ENCODE peak calls at places on chromosomes 13 and 19, in seven cellular contexts. M is T follicular helper cell; P is T1000; A is stimulated activated CD8-positive, alpha-beta memory T cell treated with anti-CD3 and anti-CD28 coated beads, Interleukin-7, amount 100 ng/mL, for 1 hour; Y is aorta; B is HCT116; X is GM03348. V is an unnamed sample.

GRCh38 chr13:97000295-97000925 is 6.1 kb upstream of the OXGR1 start:
- DNase-seq in X (peak; percentile 54), A (no peak), B (no peak), Y (no peak), P (no peak), M (no peak), V (no peak)

GRCh38 chr19:18349524-18350128 is 9.2 kb downstream of the PGPEP1 start:
- DNase-seq in M (no peak), X (peak; percentile 88), A (no peak), B (no peak), P (peak; percentile 36), Y (peak; percentile 73), V (peak; percentile 53)

GRCh38 chr19:40646564-40647254 is 43.7 kb downstream of the NUMBL start:
- DNase-seq in Y (no peak), A (no peak), B (no peak), P (no peak), M (no peak), X (no peak), V (no peak)

GRCh38 chr19:45601115-45601514 is 897 bp downstream of the GPR4 start:
- DNase-seq in Y (no peak), X (no peak), M (no peak), B (no peak), P (no peak), A (no peak), V (no peak)

GRCh38 chr13:91045351-91046034 is 302.0 kb upstream of the MIR17HG start:
- DNase-seq in B (peak; percentile 12), M (no peak), Y (no peak), X (peak; percentile 5), A (no peak), P (no peak), V (peak; percentile 16)

GRCh38 chr19:21587549-21587948 is 82.1 kb downstream of the ZNF429 start:
- DNase-seq in B (no peak), Y (no peak), P (no peak), A (no peak), X (no peak), M (no peak), V (no peak)

GRCh38 chr13:20057214-20057613 is 98.7 kb downstream of the ZMYM2 start:
- DNase-seq in M (no peak), A (no peak), X (no peak), B (no peak), Y (no peak), P (no peak), V (no peak)

GRCh38 chr13:44223785-44224432 is 149.7 kb upstream of the SERP2 start:
- DNase-seq in M (no peak), Y (no peak), X (no peak), A (no peak), B (no peak), P (no peak), V (no peak)

GRCh38 chr13:110503037-110503901 is 58.3 kb downstream of the RAB20 start:
- DNase-seq in M (no peak), X (no peak), Y (peak; percentile 42), B (no peak), A (no peak), P (no peak), V (peak; percentile 63)

GRCh38 chr19:38049105-38049649 is 142.2 kb downstream of the SIPA1L3 start:
- DNase-seq in P (no peak), B (no peak), Y (no peak), M (peak; percentile 13), X (peak; percentile 78), A (no peak), V (peak; percentile 37)

GRCh38 chr19:31349160-31349881 is at the start of gene TSHZ3:
- DNase-seq in X (peak; percentile 91), A (no peak), P (peak; percentile 51), Y (peak; percentile 92), M (peak; percentile 18), B (no peak), V (peak; percentile 94)

GRCh38 chr13:105087941-105088340 is 1447.5 kb downstream of the EFNB2 start:
- DNase-seq in X (no peak), P (no peak), B (no peak), Y (no peak), A (no peak), M (no peak), V (no peak)

GRCh38 chr13:57314897-57315520 is 148.0 kb downstream of the PRR20E start:
- DNase-seq in M (no peak), A (no peak), P (no peak), Y (no peak), X (no peak), B (no peak), V (no peak)

GRCh38 chr13:106919093-106919492 is 351.2 kb upstream of the ARGLU1 start:
- DNase-seq in X (no peak), P (no peak), M (no peak), Y (no peak), B (no peak), A (no peak), V (peak; percentile 22)

GRCh38 chr19:56660381-56661105 is 11.0 kb downstream of the ZNF835 start:
- DNase-seq in X (no peak), M (no peak), B (no peak), P (no peak), A (no peak), Y (no peak), V (no peak)

GRCh38 chr13:33352520-33352919 is 67.0 kb upstream of the STARD13 start:
- DNase-seq in B (no peak), M (no peak), Y (no peak), A (no peak), P (no peak), X (no peak), V (no peak)

GRCh38 chr19:10209305-10209704 is 14.6 kb upstream of the DNMT1 start:
- DNase-seq in A (no peak), B (no peak), Y (no peak), P (no peak), X (peak; percentile 18), M (no peak), V (no peak)

GRCh38 chr19:46878613-46879375 is 18.0 kb downstream of the ARHGAP35 start:
- DNase-seq in P (peak; percentile 65), X (peak; percentile 13), M (no peak), Y (no peak), B (no peak), A (no peak), V (peak; percentile 93)

GRCh38 chr19:6551607-6552450 is 21.0 kb downstream of the TNFSF9 start:
- DNase-seq in B (no peak), P (no peak), Y (peak; percentile 53), X (peak; percentile 37), M (peak; percentile 18), A (peak; percentile 41), V (no peak)

GRCh38 chr13:23656637-23657036 is 86.4 kb downstream of the TNFRSF19 start:
- DNase-seq in Y (no peak), M (no peak), X (peak; percentile 55), P (no peak), B (no peak), A (no peak), V (peak; percentile 81)

GRCh38 chr19:489418-490196 is 6.7 kb upstream of the MADCAM1 start:
- DNase-seq in M (no peak), P (no peak), X (peak; percentile 74), B (no peak), Y (peak; percentile 79), A (no peak), V (peak; percentile 13)

GRCh38 chr13:111639994-111640393 is 319.6 kb downstream of the TEX29 start:
- DNase-seq in P (no peak), A (no peak), M (no peak), X (no peak), Y (no peak), B (no peak), V (no peak)

GRCh38 chr19:46919324-46919723 is 58.5 kb downstream of the ARHGAP35 start:
- DNase-seq in M (no peak), Y (no peak), X (no peak), P (no peak), B (no peak), A (no peak), V (peak; percentile 38)

GRCh38 chr19:1590641-1591397 is 1.8 kb downstream of the MBD3 start:
- DNase-seq in X (peak; percentile 42), M (no peak), Y (no peak), P (no peak), A (no peak), B (no peak), V (peak; percentile 12)

GRCh38 chr19:50974702-50975555 is 5.5 kb upstream of the KLK6 start:
- DNase-seq in B (no peak), Y (no peak), P (no peak), A (no peak), X (no peak), M (no peak), V (no peak)

GRCh38 chr19:38729653-38730469 is 14.4 kb downstream of the CAPN12 start:
- DNase-seq in Y (peak; percentile 78), A (peak; percentile 61), B (peak; percentile 24), P (peak; percentile 34), X (peak; percentile 74), M (peak; percentile 65), V (peak; percentile 51)

GRCh38 chr19:827710-828321 is at the start of gene AZU1:
- DNase-seq in B (no peak), P (no peak), M (no peak), A (no peak), X (no peak), Y (no peak), V (no peak)

GRCh38 chr19:30088567-30088966 is 146.5 kb downstream of the URI1 start:
- DNase-seq in M (no peak), B (no peak), P (no peak), X (no peak), A (no peak), Y (no peak), V (no peak)

GRCh38 chr13:99258210-99258860 is at the start of gene GPR18:
- DNase-seq in P (no peak), M (no peak), X (no peak), B (no peak), Y (no peak), A (no peak), V (no peak)

GRCh38 chr13:108102771-108103170 is 112.6 kb downstream of the LIG4 start:
- DNase-seq in M (no peak), B (no peak), P (no peak), A (no peak), X (no peak), Y (no peak), V (no peak)

GRCh38 chr19:46481947-46482346 is 10.6 kb upstream of the PNMA8A start:
- DNase-seq in A (no peak), Y (no peak), P (no peak), X (peak; percentile 72), M (no peak), B (no peak), V (peak; percentile 13)

GRCh38 chr19:46818812-46819211 is 30.4 kb upstream of the SLC1A5 start:
- DNase-seq in Y (no peak), P (no peak), B (no peak), A (no peak), M (no peak), X (no peak), V (peak; percentile 20)